ENCODE peak calls at places on chromosomes 11 and 22, in four cellular contexts. One of them, this sample, is unnamed.

GRCh38 chr11:70829160-70829899 is 423.0 kb downstream of the SHANK2 start:
- DNase-seq in GM12878: no peak
- DNase-seq in K562: no peak
- DNase-seq in HepG2: no peak
- DNase-seq in this sample: no peak

GRCh38 chr22:50258361-50259292 is 2.9 kb downstream of the MAPK12 start:
- DNase-seq in K562: no peak
- DNase-seq in HepG2: no peak
- DNase-seq in GM12878: no peak
- DNase-seq in this sample: no peak

GRCh38 chr11:56905936-56906335 is 82.8 kb upstream of the OR5AK2 start:
- DNase-seq in HepG2: no peak
- DNase-seq in GM12878: no peak
- DNase-seq in K562: no peak
- DNase-seq in this sample: no peak

GRCh38 chr11:1345752-1346513 is 36.5 kb upstream of the TOLLIP start:
- DNase-seq in GM12878: no peak
- DNase-seq in K562: no peak
- DNase-seq in HepG2: no peak
- DNase-seq in this sample: no peak

GRCh38 chr11:96388891-96389603 is 665 bp downstream of the CCDC82 start:
- DNase-seq in K562: peak
- DNase-seq in HepG2: peak
- DNase-seq in GM12878: peak
- DNase-seq in this sample: peak

GRCh38 chr11:84165139-84165538 is 879.0 kb upstream of the CCDC90B start:
- DNase-seq in HepG2: no peak
- DNase-seq in K562: no peak
- DNase-seq in GM12878: no peak
- DNase-seq in this sample: no peak

GRCh38 chr11:116135897-116136296 is 631.7 kb upstream of the CADM1 start:
- DNase-seq in GM12878: no peak
- DNase-seq in K562: no peak
- DNase-seq in HepG2: no peak
- DNase-seq in this sample: no peak

GRCh38 chr11:79060534-79060933 is 380.3 kb downstream of the TENM4 start:
- DNase-seq in K562: no peak
- DNase-seq in GM12878: no peak
- DNase-seq in HepG2: no peak
- DNase-seq in this sample: no peak

GRCh38 chr11:119307974-119308373 is 9.0 kb downstream of the MCAM start:
- DNase-seq in K562: no peak
- DNase-seq in HepG2: no peak
- DNase-seq in GM12878: no peak
- DNase-seq in this sample: no peak

GRCh38 chr22:36331306-36331911 is 56.4 kb downstream of the MYH9 start:
- DNase-seq in K562: peak
- DNase-seq in GM12878: peak
- DNase-seq in HepG2: peak
- DNase-seq in this sample: peak

GRCh38 chr22:35726933-35727332 is 9.3 kb downstream of the APOL5 start:
- DNase-seq in GM12878: no peak
- DNase-seq in K562: no peak
- DNase-seq in HepG2: no peak
- DNase-seq in this sample: no peak

GRCh38 chr11:94800394-94800793 is 32.2 kb downstream of the AMOTL1 start:
- DNase-seq in K562: no peak
- DNase-seq in GM12878: no peak
- DNase-seq in HepG2: no peak
- DNase-seq in this sample: no peak

GRCh38 chr22:49934891-49935557 is 16.6 kb downstream of the CRELD2 start:
- DNase-seq in HepG2: no peak
- DNase-seq in K562: peak
- DNase-seq in GM12878: no peak
- DNase-seq in this sample: peak

GRCh38 chr11:22991196-22991595 is 130.9 kb upstream of the CCDC179 start:
- DNase-seq in K562: no peak
- DNase-seq in GM12878: no peak
- DNase-seq in HepG2: no peak
- DNase-seq in this sample: no peak

GRCh38 chr11:24760681-24761080 is 263.8 kb downstream of the LUZP2 start:
- DNase-seq in GM12878: no peak
- DNase-seq in HepG2: no peak
- DNase-seq in K562: no peak
- DNase-seq in this sample: no peak

GRCh38 chr11:18720086-18720810 is 5.7 kb downstream of the IGSF22 start:
- DNase-seq in K562: no peak
- DNase-seq in GM12878: no peak
- DNase-seq in HepG2: no peak
- DNase-seq in this sample: no peak

GRCh38 chr11:48103621-48104561 is 112.7 kb upstream of the OR4B1 start:
- DNase-seq in K562: no peak
- DNase-seq in GM12878: no peak
- DNase-seq in HepG2: peak
- DNase-seq in this sample: no peak

DNA sequence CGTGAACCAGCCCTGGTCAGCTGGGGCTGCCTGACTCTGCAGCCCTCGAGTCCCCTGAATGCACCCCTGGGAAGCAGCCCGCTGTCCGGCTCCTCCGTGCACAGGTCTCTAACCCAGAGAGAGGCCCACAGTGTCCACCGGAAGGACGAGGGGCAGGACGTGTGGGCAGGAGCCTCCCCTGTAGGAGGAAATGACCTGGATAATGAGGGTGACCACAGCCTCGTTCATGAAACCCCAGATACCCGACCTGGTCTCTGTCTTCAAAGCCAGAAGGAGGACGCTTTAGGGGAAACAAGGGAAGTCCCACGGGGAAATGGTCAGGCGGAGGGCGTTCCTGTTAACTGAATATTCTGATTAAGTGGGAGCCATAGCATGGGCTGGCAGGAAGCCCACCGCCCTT is 23.3 kb downstream of the LIF start:
- DNase-seq in GM12878: no peak
- DNase-seq in HepG2: no peak
- DNase-seq in K562: no peak
- DNase-seq in this sample: no peak
- TF ChIP-seq NR2C2 in GM12878: no peak
- TF ChIP-seq NR2C2 in HepG2: no peak
- TF ChIP-seq NR2C2 in K562: no peak
- TF ChIP-seq NR2C2 in this sample: no peak

GRCh38 chr11:12581923-12582322 is 92.3 kb upstream of the TEAD1 start:
- DNase-seq in HepG2: no peak
- DNase-seq in GM12878: no peak
- DNase-seq in K562: peak
- DNase-seq in this sample: no peak
- TF ChIP-seq CBFB in HepG2: no peak
- TF ChIP-seq CBFB in GM12878: no peak
- TF ChIP-seq CBFB in K562: no peak
- TF ChIP-seq CBFB in this sample: no peak

GRCh38 chr11:60952742-60953170 is 780 bp upstream of the SLC15A3 start:
- DNase-seq in HepG2: no peak
- DNase-seq in K562: no peak
- DNase-seq in GM12878: no peak
- DNase-seq in this sample: no peak

GRCh38 chr11:60957188-60957587 is 5.2 kb upstream of the SLC15A3 start:
- DNase-seq in GM12878: no peak
- DNase-seq in K562: no peak
- DNase-seq in HepG2: no peak
- DNase-seq in this sample: no peak

GRCh38 chr11:60954421-60954820 is 2.4 kb upstream of the SLC15A3 start:
- DNase-seq in HepG2: no peak
- DNase-seq in K562: no peak
- DNase-seq in GM12878: no peak
- DNase-seq in this sample: no peak

GRCh38 chr11:60953781-60954180 is 1.8 kb upstream of the SLC15A3 start:
- DNase-seq in HepG2: no peak
- DNase-seq in K562: no peak
- DNase-seq in GM12878: no peak
- DNase-seq in this sample: no peak

DNA sequence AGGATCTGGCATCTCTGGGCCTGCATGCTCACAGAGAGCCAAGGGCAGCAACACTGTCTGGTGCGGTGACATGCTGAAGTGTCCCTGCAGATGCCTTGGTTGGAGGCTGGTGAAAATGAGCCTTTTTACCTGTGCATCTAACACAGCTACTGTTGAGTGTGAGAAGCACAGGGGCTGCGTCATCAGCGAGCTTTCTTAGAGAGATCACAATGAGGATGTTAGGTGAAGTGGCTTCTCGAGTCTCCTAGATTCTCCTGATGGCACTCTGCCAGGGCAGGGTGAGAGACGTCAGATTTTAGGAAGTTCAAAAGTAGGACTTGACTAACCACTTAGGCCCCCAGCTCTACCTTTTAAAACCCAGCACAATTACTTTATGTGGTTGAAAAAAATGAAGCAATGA is 3.6 kb upstream of the SLC15A3 start:
- DNase-seq in K562: no peak
- DNase-seq in GM12878: no peak
- DNase-seq in HepG2: no peak
- DNase-seq in this sample: no peak
- TF ChIP-seq NR2C2 in K562: no peak
- TF ChIP-seq NR2C2 in GM12878: no peak
- TF ChIP-seq NR2C2 in HepG2: no peak
- TF ChIP-seq NR2C2 in this sample: no peak

GRCh38 chr11:36452231-36452630 is 57.8 kb downstream of the TRAF6 start:
- DNase-seq in K562: no peak
- DNase-seq in HepG2: no peak
- DNase-seq in GM12878: no peak
- DNase-seq in this sample: no peak

GRCh38 chr11:36454991-36455611 is 55.0 kb downstream of the TRAF6 start:
- DNase-seq in GM12878: no peak
- DNase-seq in K562: no peak
- DNase-seq in HepG2: no peak
- DNase-seq in this sample: peak

GRCh38 chr11:36452987-36453386 is 57.1 kb downstream of the TRAF6 start:
- DNase-seq in HepG2: peak
- DNase-seq in GM12878: no peak
- DNase-seq in K562: no peak
- DNase-seq in this sample: no peak

GRCh38 chr11:36454551-36454950 is 55.5 kb downstream of the TRAF6 start:
- DNase-seq in GM12878: no peak
- DNase-seq in K562: no peak
- DNase-seq in HepG2: no peak
- DNase-seq in this sample: no peak

DNA sequence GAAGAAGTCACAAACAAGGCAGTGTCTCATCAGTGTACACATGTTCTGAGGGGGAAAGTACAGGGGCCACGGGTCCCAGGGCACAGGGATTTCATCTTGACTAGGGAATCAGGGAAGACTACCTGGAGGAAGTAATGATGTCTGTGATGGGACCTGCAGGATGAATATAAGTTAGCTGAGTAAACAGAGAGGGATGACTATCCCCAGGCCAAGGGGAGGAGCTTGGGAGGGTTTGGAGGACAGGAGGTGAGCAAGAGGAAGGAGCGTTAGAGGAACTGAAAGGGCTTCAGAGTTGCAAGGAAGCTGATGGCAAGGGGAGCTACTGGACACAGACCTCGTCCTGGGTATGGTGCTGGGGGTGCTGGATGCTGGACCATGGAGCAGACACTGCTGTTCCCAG is 56.4 kb downstream of the TRAF6 start:
- DNase-seq in GM12878: no peak
- DNase-seq in K562: peak
- DNase-seq in HepG2: no peak
- DNase-seq in this sample: no peak
- TF ChIP-seq CBFB in GM12878: no peak
- TF ChIP-seq CBFB in K562: no peak
- TF ChIP-seq CBFB in HepG2: no peak
- TF ChIP-seq CBFB in this sample: no peak

GRCh38 chr11:67283490-67283963 is 5.6 kb upstream of the ANKRD13D start:
- DNase-seq in HepG2: no peak
- DNase-seq in K562: no peak
- DNase-seq in GM12878: no peak
- DNase-seq in this sample: no peak
- TF ChIP-seq NR2C2 in HepG2: no peak
- TF ChIP-seq NR2C2 in K562: no peak
- TF ChIP-seq NR2C2 in GM12878: no peak
- TF ChIP-seq NR2C2 in this sample: no peak

DNA sequence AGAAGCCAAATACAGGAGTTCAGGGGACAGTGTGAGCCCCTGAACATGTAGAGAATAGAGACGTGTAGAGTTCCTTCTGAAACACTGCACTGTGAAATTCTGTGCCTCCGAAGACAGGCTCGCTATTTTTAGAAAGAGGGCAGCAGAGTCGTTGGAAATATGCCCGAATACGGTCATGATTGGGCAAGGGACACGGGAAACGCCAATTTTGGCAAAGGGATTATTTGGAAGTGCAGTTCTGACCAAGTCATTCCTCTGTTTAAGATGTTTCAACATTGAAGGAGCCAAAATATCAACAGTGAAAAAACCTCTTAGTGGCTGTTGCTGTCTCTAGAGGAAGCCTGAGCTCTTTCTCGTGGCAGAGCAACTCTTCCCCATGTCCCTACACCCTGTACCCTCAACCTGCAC is 9.5 kb upstream of the CBX6 start:
- DNase-seq in GM12878: no peak
- DNase-seq in HepG2: no peak
- DNase-seq in K562: no peak
- DNase-seq in this sample: no peak
- TF ChIP-seq CBFB in GM12878: no peak
- TF ChIP-seq CBFB in HepG2: no peak
- TF ChIP-seq CBFB in K562: no peak
- TF ChIP-seq CBFB in this sample: no peak

This sample was measured in WTC11.